ENCODE peak calls at places on chromosomes 4 and X, in four cellular contexts. G, E, N and J are unnamed samples.

GRCh38 chr4:150855981-150856510 is 159.0 kb downstream of the LRBA start:
- DNase-seq in G (no peak), E (no peak), N (no peak), J (no peak)

GRCh38 chr4:113106076-113106475 is 56.6 kb downstream of the ANK2 start:
- DNase-seq in G (peak; percentile 41), N (no peak), E (peak; percentile 43), J (no peak)

GRCh38 chr4:38058186-38058585 is 98.0 kb downstream of the PTTG2 start:
- DNase-seq in G (no peak), N (no peak), E (no peak), J (peak; percentile 89)

GRCh38 chr4:6372649-6373525 is 99.5 kb downstream of the PPP2R2C start:
- DNase-seq in E (peak; percentile 44), G (no peak), N (no peak), J (no peak)

GRCh38 chr4:165326831-165327210 is 648 bp upstream of the MSMO1 start:
- DNase-seq in G (no peak), E (no peak), N (no peak), J (peak; percentile 60)

GRCh38 chrX:67351411-67351810 is 192.4 kb upstream of the AR start:
- DNase-seq in G (no peak), E (no peak), N (no peak), J (no peak)

GRCh38 chr4:187795737-187796136 is 199.8 kb upstream of the ZFP42 start:
- DNase-seq in N (no peak), G (no peak), E (no peak), J (no peak)

GRCh38 chrX:134528936-134529335 is 69.0 kb downstream of the HPRT1 start:
- DNase-seq in E (no peak), N (no peak), G (no peak), J (no peak)